ENCODE peak calls at places on chromosomes 13 and 19, in ten cellular contexts. X is foreskin fibroblast; N is kidney epithelial cell; D is activated CD4-positive, alpha-beta T cell treated with anti-CD3 and anti-CD28 coated beads, Interleukin-2, amount 50 U/mL, for 48 hours; J is adrenal gland; Z is GM18507; M is NAMALWA; G is GM19239; O is mucosa of gallbladder; W is stimulated activated CD8-positive, alpha-beta memory T cell treated with anti-CD3 and anti-CD28 coated beads, Interleukin-4, amount 100 ng/mL, for 24 hours. C is an unnamed sample.

GRCh38 chr19:41321600-41322270 is 11.8 kb downstream of the CCDC97 start:
- DNase-seq in W (no peak), O (no peak), N (no peak), G (no peak), J (peak), Z (no peak), M (no peak), D (no peak), X (peak), C (peak)

GRCh38 chr13:30047154-30047874 is 196.9 kb upstream of the UBL3 start:
- DNase-seq in N (no peak), G (no peak), J (no peak), M (no peak), D (peak), Z (no peak), X (no peak), O (no peak), W (no peak), C (peak)

GRCh38 chr19:18117692-18118378 is 20.3 kb downstream of the MAST3 start:
- DNase-seq in J (peak), M (peak), O (peak), X (peak), Z (peak), G (peak), D (peak), W (peak), N (no peak), C (no peak)

GRCh38 chr13:26497991-26498423 is 59.5 kb upstream of the WASF3 start:
- DNase-seq in M (no peak), W (no peak), D (no peak), O (no peak), X (peak), G (no peak), N (no peak), J (no peak), Z (no peak), C (no peak)

GRCh38 chr13:41952749-41953148 is 8.2 kb downstream of the VWA8 start:
- DNase-seq in G (no peak), D (no peak), X (no peak), O (no peak), M (no peak), J (no peak), N (no peak), Z (no peak), W (no peak), C (no peak)

GRCh38 chr13:41821195-41821594 is 139.7 kb downstream of the VWA8 start:
- DNase-seq in N (no peak), Z (no peak), O (no peak), M (no peak), W (no peak), X (no peak), J (no peak), G (no peak), D (no peak), C (no peak)

GRCh38 chr19:56751078-56751489 is 79.5 kb upstream of the ZNF835 start:
- DNase-seq in G (no peak), O (no peak), N (no peak), X (no peak), J (peak), M (no peak), Z (no peak), W (no peak), D (no peak), C (no peak)

GRCh38 chr19:18425515-18426415 is 6.6 kb downstream of the SSBP4 start:
- DNase-seq in W (no peak), M (no peak), J (peak), Z (no peak), O (no peak), D (no peak), X (peak), N (no peak), G (no peak), C (no peak)

C was measured in H1.